ENCODE peak calls at places on chromosomes 11 and 22, in eight cellular contexts. C, R, D, V, G, A, I and L are unnamed samples.

GRCh38 chr11:117146521-117146920 is 2.4 kb downstream of the PAFAH1B2 start:
- DNase-seq in A (peak), G (no peak), D (no peak), R (no peak), V (no peak), I (no peak), C (no peak), L (no peak)

GRCh38 chr11:11320820-11321219 is 32.2 kb downstream of the CSNK2A3 start:
- DNase-seq in R (no peak), V (no peak), C (no peak), D (no peak), I (no peak), G (no peak), A (no peak), L (no peak)

GRCh38 chr11:8933931-8934330 is 1.2 kb upstream of the C11orf16 start:
- DNase-seq in I (no peak), G (no peak), V (no peak), A (no peak), R (no peak), D (no peak), C (no peak), L (no peak)

GRCh38 chr11:103051986-103052385 is 40.0 kb downstream of the DCUN1D5 start:
- DNase-seq in V (no peak), R (no peak), D (no peak), G (no peak), A (peak), C (no peak), I (no peak), L (no peak)

GRCh38 chr11:68408512-68408911 is 52.0 kb upstream of the PPP6R3 start:
- DNase-seq in R (no peak), D (no peak), G (peak), A (no peak), C (no peak), I (no peak), V (no peak), L (no peak)

GRCh38 chr11:103110406-103110805 is 1.2 kb downstream of the DYNC2H1 start:
- DNase-seq in I (peak), A (peak), G (no peak), D (no peak), R (no peak), C (no peak), V (no peak), L (no peak)

GRCh38 chr11:8006349-8006977 is 19.3 kb downstream of the EIF3F start:
- DNase-seq in G (peak), D (peak), C (peak), A (peak), I (peak), R (peak), V (no peak), L (peak)

GRCh38 chr22:20211997-20212753 is 55.9 kb downstream of the RTN4R start:
- DNase-seq in I (no peak), G (peak), R (peak), D (no peak), C (peak), V (no peak), A (peak), L (no peak)

GRCh38 chr22:20807315-20807752 is 33.4 kb downstream of the SERPIND1 start:
- DNase-seq in A (peak), R (no peak), I (peak), V (no peak), D (no peak), G (no peak), C (peak), L (peak)

GRCh38 chr11:48109046-48109666 is 107.5 kb upstream of the OR4B1 start:
- DNase-seq in A (peak), R (no peak), I (peak), C (peak), G (no peak), D (no peak), V (no peak), L (peak)

GRCh38 chr11:79906189-79906588 is 465.4 kb upstream of the TENM4 start:
- DNase-seq in A (no peak), R (no peak), C (no peak), I (no peak), G (no peak), V (no peak), D (no peak), L (no peak)

GRCh38 chr11:12215192-12215591 is 104.8 kb downstream of the MICAL2 start:
- DNase-seq in G (no peak), R (no peak), V (no peak), D (no peak), I (no peak), A (no peak), C (no peak), L (no peak)

GRCh38 chr11:59253001-59253400 is 40.3 kb upstream of the MPEG1 start:
- DNase-seq in V (no peak), C (no peak), G (no peak), I (no peak), R (no peak), D (no peak), A (no peak), L (no peak)

GRCh38 chr22:32079110-32080089 is 36.3 kb downstream of the SLC5A1 start:
- DNase-seq in A (peak), R (no peak), V (no peak), I (peak), G (peak), C (peak), D (peak), L (peak)

GRCh38 chr11:85407648-85408047 is 219.5 kb downstream of the DLG2 start:
- DNase-seq in C (no peak), I (no peak), R (no peak), A (no peak), D (no peak), G (no peak), V (no peak), L (no peak)

GRCh38 chr11:91804057-91804456 is 420.6 kb upstream of the FAT3 start:
- DNase-seq in A (no peak), C (no peak), G (no peak), V (no peak), I (no peak), D (no peak), R (no peak), L (no peak)

GRCh38 chr11:128482512-128483191 is 104.7 kb downstream of the ETS1 start:
- DNase-seq in A (peak), C (no peak), D (no peak), V (no peak), I (no peak), R (no peak), G (no peak), L (no peak)

GRCh38 chr11:77191429-77191822 is 63.4 kb downstream of the MYO7A start:
- DNase-seq in R (no peak), V (no peak), I (peak), A (peak), C (peak), D (no peak), G (no peak), L (no peak)

GRCh38 chr11:78764946-78765345 is 190.3 kb upstream of the NARS2 start:
- DNase-seq in V (no peak), D (no peak), R (no peak), C (no peak), G (no peak), A (no peak), I (no peak), L (no peak)

GRCh38 chr11:111737877-111738205 is 28.3 kb downstream of the PPP2R1B start:
- DNase-seq in G (no peak), C (no peak), I (no peak), R (peak), A (no peak), D (no peak), V (no peak), L (no peak)

GRCh38 chr11:94768602-94769511 is 701 bp downstream of the AMOTL1 start:
- DNase-seq in D (peak), G (peak), R (peak), C (no peak), I (no peak), A (peak), V (no peak), L (no peak)

GRCh38 chr11:8252388-8252787 is 11.3 kb downstream of the LMO1 start:
- DNase-seq in G (no peak), C (no peak), V (no peak), R (peak), I (no peak), A (no peak), D (no peak), L (no peak)

GRCh38 chr11:60918941-60919275 is 5.0 kb downstream of the TMEM109 start:
- DNase-seq in D (no peak), G (no peak), V (no peak), A (peak), C (no peak), R (no peak), I (no peak), L (no peak)

GRCh38 chr22:29855611-29856181 is 17.6 kb upstream of the ASCC2 start:
- DNase-seq in G (no peak), C (no peak), D (peak), V (no peak), I (no peak), A (no peak), R (no peak), L (no peak)

GRCh38 chr11:108007819-108008218 is 879 bp upstream of the CUL5 start:
- DNase-seq in V (no peak), A (no peak), C (no peak), G (no peak), D (peak), I (no peak), R (peak), L (no peak)

GRCh38 chr22:20130319-20130718 is 1.3 kb upstream of the ZDHHC8 start:
- DNase-seq in I (no peak), R (no peak), V (no peak), A (no peak), G (no peak), C (no peak), D (no peak), L (no peak)

GRCh38 chr11:107526197-107526596 is 39.3 kb downstream of the ALKBH8 start:
- DNase-seq in G (no peak), C (no peak), D (no peak), I (no peak), V (no peak), A (no peak), R (no peak), L (no peak)

GRCh38 chr22:32722441-32722840 is 79.1 kb upstream of the TIMP3 start:
- DNase-seq in C (no peak), V (no peak), I (no peak), R (no peak), D (no peak), A (no peak), G (no peak), L (no peak)

GRCh38 chr11:35138949-35139881 is at the start of gene CD44:
- DNase-seq in G (peak), A (peak), R (peak), I (peak), C (peak), D (peak), V (peak), L (peak)
- TF ChIP-seq POLR2A in G (no peak), A (peak), R (no peak), I (peak), C (peak), D (no peak), V (peak), L (peak)

GRCh38 chr22:36469094-36469710 is 12.2 kb downstream of the TXN2 start:
- DNase-seq in D (no peak), I (no peak), R (no peak), V (no peak), G (no peak), C (no peak), A (no peak), L (no peak)

GRCh38 chr22:36470162-36470993 is 11.1 kb downstream of the TXN2 start:
- DNase-seq in I (peak), C (peak), V (peak), A (peak), D (peak), R (peak), G (peak), L (no peak)

GRCh38 chr22:36471341-36471821 is 10.1 kb downstream of the TXN2 start:
- DNase-seq in I (no peak), D (no peak), R (no peak), A (peak), G (no peak), V (no peak), C (no peak), L (no peak)

GRCh38 chr22:36472689-36473088 is 8.8 kb downstream of the TXN2 start:
- DNase-seq in A (no peak), C (no peak), I (no peak), G (no peak), R (no peak), V (no peak), D (no peak), L (no peak)

DNA sequence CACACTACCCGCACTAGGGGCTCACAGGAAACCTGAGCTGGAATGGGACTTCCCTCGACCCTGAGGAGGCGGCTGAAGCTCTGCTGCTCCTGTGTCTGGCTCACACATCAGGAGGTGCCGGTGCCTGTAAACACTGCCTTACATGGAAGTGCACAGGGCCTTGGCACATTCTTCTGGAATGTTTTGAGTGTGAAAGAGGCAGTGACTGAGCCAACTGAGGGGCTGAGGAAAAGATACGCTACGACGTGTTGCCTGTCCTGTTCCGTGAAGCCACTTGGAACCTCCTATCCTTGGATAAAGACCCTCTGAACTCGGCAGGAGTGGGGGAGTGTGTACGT is 10.5 kb downstream of the TXN2 start:
- DNase-seq in C (no peak), I (no peak), R (no peak), D (no peak), G (no peak), V (no peak), A (peak), L (no peak)
- TF ChIP-seq POLR2A in C (no peak), I (no peak), R (no peak), D (no peak), G (no peak), V (no peak), A (no peak), L (no peak)

DNA sequence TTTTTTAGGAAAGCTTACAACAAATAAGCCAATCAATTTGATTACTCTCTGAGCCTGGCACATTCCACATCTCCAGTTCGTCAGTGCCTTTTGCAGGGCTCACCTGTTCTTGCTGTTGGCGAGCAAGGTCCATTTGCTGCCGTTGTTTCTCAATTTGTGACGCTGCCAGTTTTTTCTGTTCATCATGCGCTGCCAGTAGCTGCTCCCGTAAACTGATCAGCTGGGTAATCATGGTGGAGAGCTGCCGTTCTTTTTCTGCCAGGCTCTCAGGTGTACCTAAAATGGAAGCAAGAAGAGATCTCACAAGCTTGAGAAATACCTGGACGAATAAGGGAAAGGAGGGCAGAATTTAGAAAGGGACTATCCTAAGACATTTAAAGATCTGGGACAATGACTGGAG is 169.7 kb downstream of the SOX6 start:
- DNase-seq in I (no peak), G (no peak), A (no peak), R (no peak), D (no peak), V (no peak), C (no peak), L (no peak)
- TF ChIP-seq POLR2A in I (no peak), G (no peak), A (no peak), R (no peak), D (no peak), V (no peak), C (no peak), L (no peak)

DNA sequence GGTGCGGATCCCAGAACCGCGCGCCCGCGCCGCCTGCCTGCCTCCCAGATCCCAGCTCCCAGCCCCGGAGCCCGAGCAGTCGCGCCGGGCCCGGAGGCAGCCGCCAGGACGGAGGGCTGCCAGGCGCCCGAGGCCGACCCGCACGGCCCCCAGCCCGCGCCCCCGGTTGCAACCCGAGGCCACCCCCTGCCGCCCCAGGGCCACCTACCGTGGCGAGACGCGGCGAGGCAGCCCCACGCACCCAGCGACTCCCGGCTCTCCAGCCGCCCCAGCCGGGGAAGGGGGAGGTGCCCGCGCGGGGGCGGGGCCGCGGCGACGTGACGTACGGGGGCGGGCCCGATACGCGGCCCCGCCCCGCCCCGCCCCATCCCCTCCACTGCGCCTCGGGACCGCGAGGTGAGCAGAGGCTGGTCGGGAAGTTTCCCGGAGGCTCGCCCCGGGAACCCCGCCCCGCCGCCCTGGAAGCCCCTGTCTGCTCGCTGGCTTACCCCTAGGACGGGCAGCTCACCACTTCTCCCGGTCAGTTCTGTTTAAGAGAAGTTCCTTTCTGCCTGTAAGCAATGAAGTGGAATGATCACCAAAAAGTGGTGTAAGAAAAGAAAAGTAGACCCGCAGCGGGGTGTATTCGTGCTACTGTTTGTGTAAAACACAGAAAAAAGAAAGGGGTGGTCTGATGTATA is at the start of gene TPST2:
- DNase-seq in V (peak), A (peak), R (peak), I (peak), G (peak), C (peak), D (peak), L (peak)
- TF ChIP-seq POLR2A in V (peak), A (peak), R (peak), I (peak), G (no peak), C (peak), D (peak), L (peak)

DNA sequence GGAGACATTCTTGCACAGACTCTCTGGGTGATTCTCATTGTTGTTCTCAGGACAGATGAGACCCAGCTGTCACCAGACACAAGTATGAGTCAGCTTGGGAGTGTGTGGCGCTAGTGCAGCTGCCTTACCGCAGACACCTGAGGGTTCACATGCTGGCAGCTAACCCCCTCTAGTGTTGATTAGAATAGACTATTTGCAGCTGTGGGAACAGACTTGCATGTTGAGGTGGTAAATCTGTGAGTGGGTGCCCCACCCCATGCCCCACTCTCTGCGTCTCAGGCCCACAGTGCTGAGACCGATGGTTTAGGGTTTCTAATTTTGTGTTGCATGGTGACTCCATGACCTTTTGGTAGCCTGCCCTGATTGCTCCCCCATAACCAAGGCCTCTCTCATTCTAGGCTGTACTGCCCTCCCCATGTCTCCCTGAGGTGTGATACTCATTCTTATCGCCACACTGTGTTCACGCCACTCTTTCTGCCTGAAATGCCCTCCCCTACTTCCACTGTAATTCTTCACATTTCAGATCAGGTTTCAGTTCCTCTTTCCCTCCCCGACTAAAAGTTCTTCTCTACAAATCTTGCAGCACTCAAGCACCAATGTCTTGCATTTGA is 73.7 kb upstream of the KIRREL3 start:
- DNase-seq in C (no peak), I (peak), G (no peak), A (peak), D (no peak), V (no peak), R (no peak), L (peak)
- TF ChIP-seq POLR2A in C (no peak), I (no peak), G (no peak), A (no peak), D (no peak), V (no peak), R (no peak), L (no peak)

DNA sequence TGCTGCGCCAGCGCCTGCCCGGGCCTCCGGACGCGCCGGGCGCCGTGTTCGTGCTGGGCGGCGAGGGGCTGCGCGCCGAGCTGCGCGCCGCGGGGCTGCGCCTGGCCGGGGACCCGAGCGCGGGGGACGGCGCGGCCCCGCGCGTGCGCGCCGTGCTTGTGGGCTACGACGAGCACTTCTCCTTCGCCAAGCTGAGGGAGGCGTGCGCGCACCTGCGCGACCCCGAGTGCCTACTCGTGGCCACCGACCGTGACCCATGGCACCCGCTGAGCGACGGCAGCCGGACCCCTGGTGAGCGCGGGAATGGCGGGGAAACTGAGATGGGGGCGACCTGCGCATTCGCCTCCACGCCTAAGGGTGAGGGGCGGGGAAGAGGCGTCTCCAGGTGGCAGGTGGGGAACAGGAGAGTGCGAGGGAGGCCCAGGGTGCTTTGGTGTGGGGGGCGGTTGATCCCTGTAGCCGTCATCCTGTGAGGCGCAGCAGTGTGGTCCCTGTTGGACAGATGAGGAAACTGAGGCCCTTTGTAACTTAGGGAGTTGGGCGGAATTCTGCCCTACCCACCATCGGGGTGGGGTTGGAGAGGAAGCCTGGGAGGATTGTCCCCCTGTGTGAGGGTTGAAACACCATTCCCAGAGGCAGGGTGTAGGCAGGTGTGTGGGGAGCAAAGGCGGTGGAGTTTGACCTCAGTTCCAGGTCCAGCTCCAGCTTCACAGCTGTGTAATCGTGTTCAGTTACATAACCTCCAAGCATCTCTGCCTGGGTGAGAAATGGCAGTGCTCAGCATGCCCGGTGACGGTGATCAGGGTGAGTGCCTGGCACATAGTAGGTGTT is 758 bp downstream of the PDXP start:
- DNase-seq in G (no peak), I (no peak), A (no peak), D (no peak), C (no peak), R (no peak), V (peak), L (no peak)
- TF ChIP-seq POLR2A in G (no peak), I (no peak), A (no peak), D (no peak), C (no peak), R (no peak), V (peak), L (no peak)